ENCODE peak calls at places on chromosomes 1 and 21, in five cellular contexts. F, V, K, J and Q are unnamed samples. For H3K4me1, the result is how much of the 10 kb centered on the place peaks cover.

GRCh38 chr1:80054129-80054528 is 1047.6 kb upstream of the ADGRL4 start:
- DNase-seq in F (no peak), V (no peak), K (peak), J (no peak), Q (no peak)

GRCh38 chr1:20486457-20487235 is 636 bp upstream of the CAMK2N1 start:
- DNase-seq in F (no peak), V (peak), K (peak), J (no peak), Q (no peak)

GRCh38 chr1:181021811-181022434 is 747 bp downstream of the STX6 start:
- DNase-seq in F (peak), V (peak), K (peak), J (peak), Q (peak)

GRCh38 chr1:209349372-209350324 is 233.9 kb upstream of the CAMK1G start:
- DNase-seq in F (no peak), V (no peak), K (no peak), J (no peak), Q (no peak)

GRCh38 chr1:34695580-34695979 is 59.3 kb upstream of the GJB5 start:
- DNase-seq in F (no peak), V (no peak), K (no peak), J (no peak), Q (no peak)

GRCh38 chr1:176939993-176940392 is 224.5 kb downstream of the ASTN1 start:
- DNase-seq in F (no peak), V (no peak), K (no peak), J (no peak), Q (no peak)

GRCh38 chr1:93702102-93702827 is 20.6 kb upstream of the BCAR3 start:
- DNase-seq in F (no peak), V (no peak), K (no peak), J (no peak), Q (no peak)

GRCh38 chr1:146034976-146035469 is 13.5 kb upstream of the HJV start:
- DNase-seq in F (no peak), V (no peak), K (no peak), J (no peak), Q (no peak)

GRCh38 chr21:45442276-45442675 is 37.3 kb downstream of the COL18A1 start:
- DNase-seq in F (no peak), V (no peak), K (no peak), J (no peak), Q (no peak)

GRCh38 chr1:158366783-158367182 is 13.1 kb downstream of the CD1E start:
- DNase-seq in F (no peak), V (no peak), K (no peak), J (no peak), Q (no peak)

GRCh38 chr1:67832737-67833594 is at the start of gene GNG12:
- DNase-seq in F (no peak), V (peak), K (peak), J (no peak), Q (no peak)

GRCh38 chr1:47527653-47528272 is 89.9 kb downstream of the FOXD2 start:
- DNase-seq in F (no peak), V (no peak), K (no peak), J (no peak), Q (no peak)

DNA sequence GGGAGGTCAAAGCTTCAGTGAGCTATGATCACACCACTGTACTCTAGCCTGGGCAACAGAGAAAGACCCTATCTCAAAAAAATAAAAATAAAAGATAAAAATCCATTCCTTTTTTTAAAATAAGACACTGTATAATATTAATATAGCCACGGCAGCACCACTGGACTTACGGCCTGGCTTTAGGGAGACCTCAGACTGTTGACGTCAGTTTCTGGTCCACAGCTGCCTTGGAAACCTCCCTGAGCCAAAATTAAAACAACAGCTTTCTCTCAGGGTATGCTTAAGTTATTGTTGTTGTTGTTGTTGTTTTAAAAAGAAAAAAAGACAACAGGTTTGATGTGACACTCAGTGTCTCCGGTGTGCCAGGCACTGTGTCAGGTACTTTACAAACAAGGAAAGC is 42.0 kb downstream of the CAPZB start:
- DNase-seq in F (no peak), V (no peak), K (no peak), J (no peak), Q (no peak)
- H3K27ac ChIP-seq in F (no peak), V (peak), K (peak), J (no peak), Q (no peak)

GRCh38 chr1:51663105-51663504 is 46.2 kb downstream of the OSBPL9 start:
- DNase-seq in F (no peak), V (no peak), K (no peak), J (no peak), Q (no peak)
- H3K4me1 ChIP-seq in F (under half), V (under half), K (under half), J (under half), Q (under half)

GRCh38 chr21:39956586-39956985 is 89.3 kb downstream of the PCP4 start:
- DNase-seq in F (no peak), V (no peak), K (no peak), J (no peak), Q (no peak)
- H3K4me3 ChIP-seq in F (no peak), V (no peak), K (no peak), J (no peak), Q (no peak)

GRCh38 chr1:203636306-203636705 is 9.7 kb downstream of the ATP2B4 start:
- DNase-seq in F (no peak), V (no peak), K (peak), J (no peak), Q (no peak)
- H3K27ac ChIP-seq in F (peak), V (no peak), K (peak), J (no peak), Q (no peak)

GRCh38 chr1:11691302-11691914 is at the start of gene DRAXIN:
- DNase-seq in F (no peak), V (no peak), K (no peak), J (no peak), Q (no peak)
- H3K4me1 ChIP-seq in F (under half), V (under half), K (under half), J (under half), Q (under half)